ENCODE peak calls at places on chromosomes 11 and 22, in six cellular contexts. N, T, F, L, J and A are unnamed samples.

GRCh38 chr11:84800755-84801346 is 826.3 kb downstream of the DLG2 start:
- DNase-seq in N (no peak), T (no peak), F (no peak), L (no peak), J (peak; percentile 74), A (no peak)

GRCh38 chr11:73470036-73470624 is 93.9 kb downstream of the RELT start:
- DNase-seq in N (no peak), T (no peak), F (no peak), L (no peak), J (no peak), A (no peak)

GRCh38 chr22:43421914-43422615 is 10.3 kb downstream of the MPPED1 start:
- DNase-seq in N (peak; percentile 28), T (no peak), F (peak; percentile 27), L (no peak), J (no peak), A (no peak)

GRCh38 chr22:26648011-26648497 is 9.3 kb upstream of the MIAT start:
- DNase-seq in N (no peak), T (no peak), F (no peak), L (no peak), J (no peak), A (no peak)

GRCh38 chr22:32880906-32881596 is 79.5 kb downstream of the TIMP3 start:
- DNase-seq in N (peak; percentile 62), T (peak; percentile 45), F (peak; percentile 64), L (peak; percentile 80), J (no peak), A (no peak)

GRCh38 chr11:7088921-7089320 is at the start of gene RBMXL2:
- DNase-seq in N (no peak), T (no peak), F (peak; percentile 35), L (no peak), J (no peak), A (no peak)

GRCh38 chr22:39825661-39826102 is 67.9 kb downstream of the ENTHD1 start:
- DNase-seq in N (no peak), T (no peak), F (no peak), L (no peak), J (no peak), A (no peak)

GRCh38 chr11:62680825-62681240 is 2.0 kb upstream of the UBXN1 start:
- DNase-seq in N (no peak), T (peak; percentile 76), F (no peak), L (peak; percentile 73), J (peak; percentile 90), A (no peak)

GRCh38 chr22:36258750-36259619 is 6.1 kb downstream of the APOL1 start:
- DNase-seq in N (peak; percentile 66), T (no peak), F (peak; percentile 71), L (peak; percentile 80), J (no peak), A (no peak)

GRCh38 chr22:31680764-31681624 is 19.0 kb upstream of the PISD start:
- DNase-seq in N (peak; percentile 51), T (peak; percentile 14), F (no peak), L (peak; percentile 55), J (peak; percentile 78), A (peak; percentile 56)

GRCh38 chr11:17102447-17102846 is 25.0 kb upstream of the RPS13 start:
- DNase-seq in N (no peak), T (no peak), F (no peak), L (no peak), J (peak; percentile 46), A (no peak)

GRCh38 chr11:15523576-15523975 is 408.9 kb downstream of the INSC start:
- DNase-seq in N (no peak), T (no peak), F (no peak), L (no peak), J (no peak), A (no peak)

GRCh38 chr11:45110562-45110961 is 35.9 kb upstream of the PRDM11 start:
- DNase-seq in N (no peak), T (peak; percentile 70), F (no peak), L (peak; percentile 76), J (peak; percentile 75), A (no peak)

GRCh38 chr11:15852179-15852578 is 504.2 kb downstream of the SOX6 start:
- DNase-seq in N (no peak), T (peak; percentile 9), F (no peak), L (no peak), J (peak; percentile 18), A (no peak)

GRCh38 chr11:68673291-68673930 is 10.9 kb upstream of the GAL start:
- DNase-seq in N (no peak), T (no peak), F (no peak), L (no peak), J (no peak), A (no peak)

GRCh38 chr11:128522943-128523518 is 64.3 kb downstream of the ETS1 start:
- DNase-seq in N (no peak), T (no peak), F (no peak), L (no peak), J (peak; percentile 57), A (no peak)

GRCh38 chr11:9138612-9139579 is 47.5 kb upstream of the SCUBE2 start:
- DNase-seq in N (peak; percentile 53), T (peak; percentile 81), F (no peak), L (no peak), J (peak; percentile 93), A (peak; percentile 63)

GRCh38 chr11:95156916-95157568 is 67.4 kb downstream of the ENDOD1 start:
- DNase-seq in N (peak; percentile 75), T (peak; percentile 14), F (no peak), L (peak; percentile 84), J (peak; percentile 6), A (no peak)

GRCh38 chr11:63912678-63913077 is 4.3 kb downstream of the RCOR2 start:
- DNase-seq in N (no peak), T (no peak), F (no peak), L (no peak), J (no peak), A (no peak)

GRCh38 chr11:16178273-16178672 is 178.1 kb downstream of the SOX6 start:
- DNase-seq in N (no peak), T (no peak), F (no peak), L (no peak), J (no peak), A (no peak)

GRCh38 chr22:27241430-27242110 is 560.0 kb downstream of the MN1 start:
- DNase-seq in N (peak; percentile 85), T (peak; percentile 93), F (no peak), L (no peak), J (peak; percentile 32), A (no peak)

GRCh38 chr11:34345991-34346480 is 11.8 kb downstream of the ABTB2 start:
- DNase-seq in N (peak; percentile 83), T (no peak), F (no peak), L (no peak), J (peak; percentile 77), A (no peak)

GRCh38 chr11:34344410-34345011 is 13.3 kb downstream of the ABTB2 start:
- DNase-seq in N (no peak), T (no peak), F (no peak), L (no peak), J (no peak), A (no peak)

GRCh38 chr11:34346551-34346950 is 11.3 kb downstream of the ABTB2 start:
- DNase-seq in N (peak; percentile 75), T (no peak), F (no peak), L (no peak), J (peak; percentile 79), A (no peak)

GRCh38 chr11:34343686-34344085 is 14.1 kb downstream of the ABTB2 start:
- DNase-seq in N (no peak), T (no peak), F (no peak), L (no peak), J (no peak), A (no peak)

DNA sequence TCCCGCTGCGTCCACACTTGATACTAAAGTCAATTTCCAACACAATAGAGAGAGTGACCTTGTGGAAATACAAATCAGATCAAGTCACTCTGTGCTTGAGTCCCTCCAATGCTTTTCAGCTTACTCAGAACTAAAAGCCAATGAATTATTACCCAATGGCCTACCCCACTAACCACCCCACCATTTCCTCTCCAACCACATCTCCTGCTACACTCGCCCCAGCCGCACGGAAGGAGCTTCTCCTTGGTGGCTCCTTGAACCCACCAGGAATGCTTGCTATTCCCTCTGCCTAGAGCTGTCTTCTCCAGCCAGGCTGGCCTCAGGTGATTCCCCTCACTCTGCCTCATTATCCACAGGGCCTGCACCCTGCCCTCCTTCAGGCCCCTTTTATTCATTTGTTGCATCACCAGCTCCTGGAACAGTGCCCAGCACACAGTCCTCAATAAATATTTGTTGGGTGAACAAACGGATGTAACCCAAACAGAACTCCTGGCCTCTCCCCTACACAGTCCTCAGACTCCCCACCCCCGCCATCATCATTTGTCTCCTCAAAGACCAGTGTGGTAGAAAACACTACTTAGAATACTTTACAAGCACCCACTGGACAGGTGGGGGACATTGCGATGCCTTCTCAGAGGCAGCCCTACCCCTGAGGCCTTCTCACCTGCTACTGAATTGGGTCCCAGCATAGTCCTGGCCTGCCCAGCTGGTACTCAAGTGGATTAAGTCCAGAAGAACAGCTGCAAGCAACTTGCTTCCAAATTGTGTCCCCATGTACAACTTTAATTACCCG is 12.6 kb downstream of the ABTB2 start:
- DNase-seq in N (peak; percentile 66), T (peak; percentile 33), F (no peak), L (peak; percentile 75), J (peak; percentile 89), A (peak; percentile 88)
- H3K4me3 ChIP-seq in N (no peak overlapping the region), T (no peak overlapping the region), F (no peak overlapping the region), L (no peak overlapping the region), J (peak overlapping the region; percentile 6), A (no peak overlapping the region)

GRCh38 chr11:118113031-118113430 is 26.3 kb upstream of the SMIM35 start:
- DNase-seq in N (no peak), T (no peak), F (no peak), L (no peak), J (no peak), A (no peak)
- H3K27me3 ChIP-seq in N (no peaks in the 10 kb centered on the region), T (no peaks in the 10 kb centered on the region), F (no peaks in the 10 kb centered on the region), L (no peaks in the 10 kb centered on the region), J (no peaks in the 10 kb centered on the region), A (peaks cover 1% of the 10 kb centered on the region)

GRCh38 chr11:66051766-66052663 is at the start of gene SF3B2:
- DNase-seq in N (peak; percentile 99), T (peak; percentile 99), F (peak; percentile 100), L (peak; percentile 99), J (peak; percentile 98), A (peak; percentile 92)

GRCh38 chr11:66050581-66051231 is 1.5 kb upstream of the SF3B2 start:
- DNase-seq in N (no peak), T (no peak), F (no peak), L (no peak), J (peak; percentile 22), A (no peak)

GRCh38 chr11:66052664-66052982 is 459 bp downstream of the SF3B2 start:
- DNase-seq in N (no peak), T (no peak), F (no peak), L (no peak), J (no peak), A (no peak)

GRCh38 chr11:66048525-66049313 is at the start of gene GAL3ST3:
- DNase-seq in N (no peak), T (no peak), F (no peak), L (no peak), J (no peak), A (no peak)

GRCh38 chr11:66051371-66051765 is 796 bp upstream of the SF3B2 start:
- DNase-seq in N (no peak), T (no peak), F (no peak), L (no peak), J (no peak), A (no peak)
- H3K4me3 ChIP-seq in N (peak overlapping the region; percentile 5), T (no peak overlapping the region), F (peak overlapping the region; percentile 99), L (peak overlapping the region; percentile 98), J (peak overlapping the region; percentile 97), A (peak overlapping the region; percentile 53)

DNA sequence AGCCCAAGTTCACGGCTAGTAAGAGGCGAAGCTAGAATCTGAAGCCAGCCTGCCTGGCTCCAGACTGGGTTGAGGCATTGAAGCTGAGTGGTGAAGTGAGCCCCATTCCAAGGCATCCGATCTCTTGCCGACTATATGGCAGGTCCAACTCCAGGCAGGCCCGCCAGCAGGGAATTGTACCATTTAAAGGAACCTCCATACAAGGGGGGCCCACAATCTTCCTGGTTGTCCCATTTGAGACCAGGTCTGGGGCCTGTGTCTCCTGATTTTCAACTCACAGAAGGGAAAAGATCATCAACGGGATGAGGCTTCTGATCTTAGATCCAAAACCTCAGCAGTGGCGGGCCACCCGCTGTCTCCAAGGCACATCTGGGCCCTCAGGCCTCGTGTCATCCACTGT is 4.1 kb downstream of the SCN2B start:
- DNase-seq in N (no peak), T (no peak), F (no peak), L (no peak), J (no peak), A (no peak)
- H3K27me3 ChIP-seq in N (no peaks in the 10 kb centered on the region), T (no peaks in the 10 kb centered on the region), F (no peaks in the 10 kb centered on the region), L (no peaks in the 10 kb centered on the region), J (peaks cover 34% of the 10 kb centered on the region), A (peaks cover 20% of the 10 kb centered on the region)